ENCODE peak calls at places on chromosomes 7 and 10, in six cellular contexts. S is left lung, H is WERI-Rb-1, J is upper lobe of left lung, K is cardiac muscle cell, L is WTC11. Z is an unnamed sample.

GRCh38 chr7:64905133-64905532 is 2.1 kb downstream of the ZNF273 start:
- DNase-seq in S (no peak), H (no peak), J (no peak), K (no peak), L (no peak), Z (no peak)

GRCh38 chr7:158587425-158588084 is at the start of gene PTPRN2:
- DNase-seq in S (peak), H (peak), J (peak), K (peak), L (peak), Z (peak)

GRCh38 chr7:2471396-2471795 is 4.8 kb downstream of the GRIFIN start:
- DNase-seq in S (no peak), H (peak), J (peak), K (no peak), L (peak), Z (no peak)

GRCh38 chr10:11975795-11976194 is 66.8 kb downstream of the UPF2 start:
- DNase-seq in S (no peak), H (no peak), J (no peak), K (no peak), L (no peak), Z (no peak)

GRCh38 chr7:380724-381210 is 90.8 kb downstream of the FOXL3 start:
- DNase-seq in S (no peak), H (no peak), J (no peak), K (no peak), L (no peak), Z (no peak)

GRCh38 chr7:94514140-94514889 is 4.7 kb downstream of the CASD1 start:
- DNase-seq in S (no peak), H (no peak), J (no peak), K (no peak), L (no peak), Z (no peak)

GRCh38 chr10:20768849-20769248 is 128.3 kb downstream of the NEBL start:
- DNase-seq in S (no peak), H (no peak), J (no peak), K (peak), L (no peak), Z (no peak)

GRCh38 chr7:85685901-85686300 is 499.0 kb upstream of the SEMA3D start:
- DNase-seq in S (no peak), H (no peak), J (no peak), K (no peak), L (no peak), Z (no peak)

GRCh38 chr7:979886-980571 is 3.0 kb upstream of the CYP2W1 start:
- DNase-seq in S (no peak), H (no peak), J (peak), K (no peak), L (no peak), Z (no peak)

GRCh38 chr10:17795807-17796596 is 13.1 kb upstream of the MRC1 start:
- DNase-seq in S (no peak), H (no peak), J (no peak), K (no peak), L (no peak), Z (no peak)

GRCh38 chr10:86857097-86857825 is 100.2 kb downstream of the MMRN2 start:
- DNase-seq in S (no peak), H (no peak), J (no peak), K (no peak), L (no peak), Z (no peak)

DNA sequence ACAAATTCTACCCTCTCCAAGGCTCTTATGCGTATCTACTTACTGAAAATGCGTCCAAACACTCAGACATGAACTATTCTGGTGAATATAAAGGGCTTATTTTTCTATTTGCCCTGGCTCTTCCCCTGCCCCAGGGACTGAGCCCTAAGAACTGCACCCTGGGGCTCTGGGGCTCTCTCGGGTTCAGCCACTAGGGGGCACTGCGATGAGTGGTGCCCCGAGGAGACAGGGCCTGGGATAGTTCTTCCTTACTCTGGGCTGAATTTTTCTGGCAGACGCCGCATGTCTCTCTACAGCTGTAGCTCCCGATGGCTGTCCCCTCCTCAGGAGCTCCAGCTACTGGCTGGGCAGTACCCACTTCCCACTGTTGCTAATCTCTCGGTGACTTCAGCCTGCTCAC is 30.8 kb upstream of the GSDME start:
- DNase-seq in S (no peak), H (no peak), J (no peak), K (no peak), L (no peak), Z (no peak)
- TF ChIP-seq CTCF in S (no peak), H (peak), J (no peak), K (peak), L (peak), Z (peak)

GRCh38 chr7:137592232-137592896 is 248.8 kb upstream of the PTN start:
- DNase-seq in S (peak), H (peak), J (no peak), K (peak), L (peak), Z (peak)
- TF ChIP-seq CTCF in S (peak), H (peak), J (peak), K (peak), L (peak), Z (peak)

DNA sequence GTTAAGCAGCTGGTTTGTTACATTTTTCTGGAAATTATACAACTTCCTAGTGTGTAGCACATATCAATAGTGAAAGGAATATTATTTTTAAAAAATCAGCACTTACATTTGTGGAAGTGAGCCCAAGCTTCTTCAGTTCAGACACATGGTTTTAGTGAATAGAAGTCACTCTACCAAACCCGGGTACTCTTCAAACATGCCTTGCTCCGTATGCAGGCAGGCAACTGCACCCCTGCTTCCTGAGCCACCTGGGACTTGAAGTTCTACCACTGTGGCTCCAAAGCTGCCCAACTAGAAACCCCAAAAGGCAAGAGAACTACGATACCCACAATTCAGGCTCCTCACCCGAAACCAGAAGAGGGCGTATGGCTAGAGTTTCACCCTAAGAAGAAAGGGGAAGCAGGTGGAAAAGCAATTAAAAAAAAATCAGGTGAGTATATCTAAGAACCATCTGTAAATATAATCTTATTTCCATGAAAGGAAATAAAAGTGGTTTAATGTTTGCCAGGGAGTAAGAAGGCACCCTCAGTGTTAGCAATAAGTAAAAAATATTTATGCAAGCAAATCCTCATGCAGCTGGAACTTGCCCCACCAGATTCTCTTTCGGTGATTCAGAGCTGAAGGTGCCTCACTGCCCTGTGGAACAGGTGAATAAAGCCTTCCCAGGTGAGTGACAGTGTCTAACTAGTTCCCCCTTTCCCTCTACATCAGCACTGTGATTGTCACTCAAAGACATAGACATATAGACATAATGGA is at the start of gene MACC1:
- DNase-seq in S (peak), H (no peak), J (no peak), K (peak), L (peak), Z (no peak)
- TF ChIP-seq CTCF in S (peak), H (no peak), J (peak), K (no peak), L (no peak), Z (no peak)

DNA sequence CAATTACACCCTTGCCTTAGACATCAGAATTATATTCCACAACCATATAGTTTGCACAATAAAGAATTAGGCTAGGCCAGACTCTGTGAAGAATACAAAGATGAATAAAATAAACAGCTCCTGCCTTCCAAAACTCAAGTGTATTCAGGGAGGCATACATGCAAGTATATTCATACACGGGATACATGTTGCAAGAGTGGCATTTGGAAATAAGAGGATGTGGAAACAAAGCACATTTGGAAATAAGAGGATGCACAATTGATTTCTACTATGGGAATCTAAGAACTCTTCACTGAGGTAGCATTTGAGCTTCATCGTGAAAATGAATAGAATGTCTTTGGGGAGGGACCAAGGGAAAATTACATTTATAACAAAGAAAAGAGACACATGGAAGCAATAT is 27.0 kb upstream of the TMEM26 start:
- DNase-seq in S (no peak), H (no peak), J (no peak), K (no peak), L (no peak), Z (no peak)
- TF ChIP-seq CTCF in S (no peak), H (no peak), J (no peak), K (no peak), L (no peak), Z (no peak)

GRCh38 chr10:85786401-85786899 is 580.1 kb downstream of the GRID1 start:
- DNase-seq in S (no peak), H (peak), J (peak), K (peak), L (peak), Z (no peak)
- TF ChIP-seq CTCF in S (no peak), H (peak), J (no peak), K (no peak), L (no peak), Z (peak)

GRCh38 chr7:140696679-140697446 is at the start of gene NDUFB2:
- DNase-seq in S (peak), H (peak), J (peak), K (peak), L (peak), Z (peak)

GRCh38 chr7:140695381-140695780 is 1.1 kb upstream of the NDUFB2 start:
- DNase-seq in S (no peak), H (no peak), J (no peak), K (no peak), L (no peak), Z (no peak)

GRCh38 chr7:140698477-140698876 is 2.0 kb downstream of the NDUFB2 start:
- DNase-seq in S (no peak), H (no peak), J (no peak), K (no peak), L (no peak), Z (no peak)

GRCh38 chr7:140696024-140696678 is 357 bp upstream of the NDUFB2 start:
- DNase-seq in S (peak), H (peak), J (no peak), K (peak), L (no peak), Z (no peak)

GRCh38 chr7:140697447-140698143 is 1.1 kb downstream of the NDUFB2 start:
- DNase-seq in S (no peak), H (no peak), J (no peak), K (no peak), L (no peak), Z (no peak)
- TF ChIP-seq CTCF in S (no peak), H (peak), J (no peak), K (no peak), L (no peak), Z (no peak)

GRCh38 chr7:104032486-104032885 is 43.0 kb upstream of the RELN start:
- DNase-seq in S (no peak), H (no peak), J (no peak), K (no peak), L (no peak), Z (no peak)
- TF ChIP-seq CTCF in S (no peak), H (no peak), J (no peak), K (no peak), L (no peak), Z (no peak)

GRCh38 chr10:133151528-133151927 is 8.5 kb upstream of the KNDC1 start:
- DNase-seq in S (no peak), H (no peak), J (no peak), K (no peak), L (peak), Z (no peak)
- TF ChIP-seq CTCF in S (no peak), H (no peak), J (no peak), K (no peak), L (no peak), Z (no peak)

DNA sequence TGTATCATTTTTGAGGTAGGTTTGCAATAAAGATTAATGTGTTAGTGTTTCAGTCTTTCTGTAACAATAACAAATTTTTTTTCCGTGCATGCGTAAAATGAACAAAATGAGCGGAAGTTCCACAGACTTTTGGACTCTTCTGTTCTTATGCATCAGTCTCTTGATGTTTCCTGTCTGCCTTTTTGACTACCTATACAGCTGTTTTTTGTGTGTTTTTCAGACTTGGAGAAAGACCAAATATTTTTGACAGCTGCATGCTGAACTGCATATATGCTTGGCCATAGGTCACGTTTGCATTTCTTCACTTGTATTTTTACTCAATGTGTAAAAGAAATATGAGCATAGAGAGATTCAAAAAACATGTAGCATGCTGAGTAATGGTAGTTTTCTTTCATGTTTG is 119.3 kb downstream of the BBS9 start:
- DNase-seq in S (no peak), H (no peak), J (no peak), K (no peak), L (no peak), Z (no peak)
- TF ChIP-seq CTCF in S (no peak), H (no peak), J (no peak), K (no peak), L (no peak), Z (no peak)

Z was measured in neural crest cell.